ENCODE peak calls at places on chromosomes 16 and 17, in nine cellular contexts. M is activated CD8-positive, alpha-beta memory T cell treated with anti-CD3 and anti-CD28 coated beads for 4 hours; Z is T follicular helper cell; V is NCI-H774; U is lower leg skin; B is iris pigment epithelial cell; Y is T1000; H is CD8-positive, alpha-beta T cell; S is HFFc6. K is an unnamed sample.

GRCh38 chr17:78780335-78780734 is 1.7 kb downstream of the CYTH1 start:
- DNase-seq in S (no peak), U (no peak), M (no peak), B (no peak), H (no peak), Z (no peak), Y (no peak), V (no peak), K (no peak)

GRCh38 chr16:70723740-70724145 is 37.9 kb upstream of the MTSS2 start:
- DNase-seq in B (no peak), Y (no peak), S (no peak), V (no peak), Z (no peak), U (no peak), H (no peak), M (no peak), K (no peak)

GRCh38 chr17:80645706-80646325 is 101.2 kb downstream of the RPTOR start:
- DNase-seq in H (no peak), V (no peak), Y (no peak), M (no peak), B (no peak), U (no peak), Z (no peak), S (no peak), K (no peak)

GRCh38 chr16:69424935-69425784 is 741 bp downstream of the CYB5B start:
- DNase-seq in V (no peak), B (peak), S (no peak), H (no peak), Z (no peak), Y (no peak), U (no peak), M (no peak), K (peak)

GRCh38 chr16:67928561-67929364 is 2.9 kb downstream of the CTRL start:
- DNase-seq in M (peak), S (peak), Z (peak), V (peak), H (peak), Y (peak), B (peak), U (no peak), K (peak)

GRCh38 chr16:27634781-27635180 is 84.8 kb downstream of the KATNIP start:
- DNase-seq in M (no peak), B (no peak), V (no peak), Y (no peak), U (no peak), S (no peak), Z (no peak), H (no peak), K (no peak)

GRCh38 chr17:27218719-27219488 is 75.0 kb upstream of the WSB1 start:
- DNase-seq in B (no peak), V (no peak), Z (no peak), Y (no peak), H (no peak), M (no peak), U (no peak), S (no peak), K (no peak)

GRCh38 chr17:48148029-48148759 is 40.6 kb downstream of the SNX11 start:
- DNase-seq in B (no peak), U (no peak), H (no peak), V (no peak), M (no peak), S (no peak), Z (no peak), Y (no peak), K (no peak)

GRCh38 chr17:19370493-19370960 is 7.8 kb upstream of the MAPK7 start:
- DNase-seq in Z (no peak), B (no peak), Y (no peak), U (no peak), V (no peak), M (no peak), S (no peak), H (no peak), K (no peak)

GRCh38 chr16:71540-72341 is 690 bp downstream of the RHBDF1 start:
- DNase-seq in Y (peak), Z (no peak), B (peak), M (no peak), H (no peak), V (no peak), S (peak), U (peak), K (no peak)

GRCh38 chr17:81708739-81709185 is 3.3 kb upstream of the SLC25A10 start:
- DNase-seq in Y (no peak), B (no peak), Z (no peak), U (no peak), S (no peak), M (no peak), H (no peak), V (no peak), K (no peak)